ENCODE peak calls at places on chromosome 21, in four cellular contexts. One of them, this sample, is unnamed.

GRCh38 chr21:25385912-25386474 is 221.3 kb downstream of the MRPL39 start:
- DNase-seq in stimulated activated CD8-positive, alpha-beta memory T cell treated with anti-CD3 and anti-CD28 coated beads, Interleukin-15, amount 100 ng/mL, for 24 hours: no peak
- DNase-seq in activated B cell treated with CpG ODN at 0.5 μM for 24 hours: no peak
- DNase-seq in Daoy: peak
- DNase-seq in this sample: peak

GRCh38 chr21:34523019-34523418 is 11.0 kb upstream of the KCNE1 start:
- DNase-seq in stimulated activated CD8-positive, alpha-beta memory T cell treated with anti-CD3 and anti-CD28 coated beads, Interleukin-15, amount 100 ng/mL, for 24 hours: no peak
- DNase-seq in activated B cell treated with CpG ODN at 0.5 μM for 24 hours: no peak
- DNase-seq in Daoy: no peak
- DNase-seq in this sample: no peak

GRCh38 chr21:44024895-44025353 is 12.8 kb downstream of the TRAPPC10 start:
- DNase-seq in Daoy: peak
- DNase-seq in stimulated activated CD8-positive, alpha-beta memory T cell treated with anti-CD3 and anti-CD28 coated beads, Interleukin-15, amount 100 ng/mL, for 24 hours: no peak
- DNase-seq in activated B cell treated with CpG ODN at 0.5 μM for 24 hours: no peak
- DNase-seq in this sample: peak

GRCh38 chr21:44987886-44988606 is 48.2 kb downstream of the SLX9 start:
- DNase-seq in Daoy: no peak
- DNase-seq in activated B cell treated with CpG ODN at 0.5 μM for 24 hours: no peak
- DNase-seq in stimulated activated CD8-positive, alpha-beta memory T cell treated with anti-CD3 and anti-CD28 coated beads, Interleukin-15, amount 100 ng/mL, for 24 hours: no peak
- DNase-seq in this sample: no peak

GRCh38 chr21:28283652-28284490 is 708.8 kb downstream of the LTN1 start:
- DNase-seq in stimulated activated CD8-positive, alpha-beta memory T cell treated with anti-CD3 and anti-CD28 coated beads, Interleukin-15, amount 100 ng/mL, for 24 hours: no peak
- DNase-seq in activated B cell treated with CpG ODN at 0.5 μM for 24 hours: no peak
- DNase-seq in Daoy: peak
- DNase-seq in this sample: peak

GRCh38 chr21:36657999-36658398 is 40.9 kb upstream of the SIM2 start:
- DNase-seq in stimulated activated CD8-positive, alpha-beta memory T cell treated with anti-CD3 and anti-CD28 coated beads, Interleukin-15, amount 100 ng/mL, for 24 hours: no peak
- DNase-seq in activated B cell treated with CpG ODN at 0.5 μM for 24 hours: no peak
- DNase-seq in Daoy: no peak
- DNase-seq in this sample: no peak

GRCh38 chr21:33115586-33116541 is 45.9 kb downstream of the OLIG1 start:
- DNase-seq in activated B cell treated with CpG ODN at 0.5 μM for 24 hours: no peak
- DNase-seq in Daoy: no peak
- DNase-seq in stimulated activated CD8-positive, alpha-beta memory T cell treated with anti-CD3 and anti-CD28 coated beads, Interleukin-15, amount 100 ng/mL, for 24 hours: no peak
- DNase-seq in this sample: no peak

GRCh38 chr21:42222821-42223390 is 4.0 kb downstream of the ABCG1 start:
- DNase-seq in activated B cell treated with CpG ODN at 0.5 μM for 24 hours: no peak
- DNase-seq in stimulated activated CD8-positive, alpha-beta memory T cell treated with anti-CD3 and anti-CD28 coated beads, Interleukin-15, amount 100 ng/mL, for 24 hours: no peak
- DNase-seq in Daoy: no peak
- DNase-seq in this sample: no peak

GRCh38 chr21:42737969-42738590 is 84.7 kb downstream of the PDE9A start:
- DNase-seq in Daoy: no peak
- DNase-seq in stimulated activated CD8-positive, alpha-beta memory T cell treated with anti-CD3 and anti-CD28 coated beads, Interleukin-15, amount 100 ng/mL, for 24 hours: no peak
- DNase-seq in activated B cell treated with CpG ODN at 0.5 μM for 24 hours: peak
- DNase-seq in this sample: peak

GRCh38 chr21:36010801-36011200 is 49.5 kb downstream of the SETD4 start:
- DNase-seq in stimulated activated CD8-positive, alpha-beta memory T cell treated with anti-CD3 and anti-CD28 coated beads, Interleukin-15, amount 100 ng/mL, for 24 hours: no peak
- DNase-seq in activated B cell treated with CpG ODN at 0.5 μM for 24 hours: no peak
- DNase-seq in Daoy: no peak
- DNase-seq in this sample: no peak

GRCh38 chr21:45588086-45588825 is 46.0 kb upstream of the SLC19A1 start:
- DNase-seq in activated B cell treated with CpG ODN at 0.5 μM for 24 hours: no peak
- DNase-seq in Daoy: no peak
- DNase-seq in stimulated activated CD8-positive, alpha-beta memory T cell treated with anti-CD3 and anti-CD28 coated beads, Interleukin-15, amount 100 ng/mL, for 24 hours: no peak
- DNase-seq in this sample: no peak

GRCh38 chr21:34889287-34889536 is 159.9 kb downstream of the RUNX1 start:
- DNase-seq in Daoy: peak
- DNase-seq in activated B cell treated with CpG ODN at 0.5 μM for 24 hours: no peak
- DNase-seq in stimulated activated CD8-positive, alpha-beta memory T cell treated with anti-CD3 and anti-CD28 coated beads, Interleukin-15, amount 100 ng/mL, for 24 hours: no peak
- DNase-seq in this sample: peak

GRCh38 chr21:38804617-38805281 is 980 bp upstream of the ETS2 start:
- DNase-seq in activated B cell treated with CpG ODN at 0.5 μM for 24 hours: no peak
- DNase-seq in stimulated activated CD8-positive, alpha-beta memory T cell treated with anti-CD3 and anti-CD28 coated beads, Interleukin-15, amount 100 ng/mL, for 24 hours: peak
- DNase-seq in Daoy: peak
- DNase-seq in this sample: peak

GRCh38 chr21:20882462-20883415 is 115.5 kb upstream of the NCAM2 start:
- DNase-seq in Daoy: peak
- DNase-seq in stimulated activated CD8-positive, alpha-beta memory T cell treated with anti-CD3 and anti-CD28 coated beads, Interleukin-15, amount 100 ng/mL, for 24 hours: no peak
- DNase-seq in activated B cell treated with CpG ODN at 0.5 μM for 24 hours: no peak
- DNase-seq in this sample: peak

This sample was measured in dermis blood vessel endothelial cell.